ENCODE peak calls at places on chromosomes 6 and 20, in six cellular contexts. One of them, this sample, is unnamed.

GRCh38 chr6:68778356-68779020 is 143.4 kb downstream of the ADGRB3 start:
- DNase-seq in psoas muscle: no peak
- DNase-seq in ovary: no peak
- DNase-seq in bronchial epithelial cell: peak
- DNase-seq in GM12865: peak
- DNase-seq in body of pancreas: no peak
- DNase-seq in this sample: no peak

GRCh38 chr6:117448011-117448410 is 22.3 kb upstream of the ROS1 start:
- DNase-seq in psoas muscle: no peak
- DNase-seq in ovary: no peak
- DNase-seq in bronchial epithelial cell: no peak
- DNase-seq in GM12865: no peak
- DNase-seq in body of pancreas: no peak
- DNase-seq in this sample: no peak

GRCh38 chr6:20847904-20848303 is 313.6 kb downstream of the CDKAL1 start:
- DNase-seq in psoas muscle: no peak
- DNase-seq in ovary: no peak
- DNase-seq in bronchial epithelial cell: no peak
- DNase-seq in GM12865: no peak
- DNase-seq in body of pancreas: no peak
- DNase-seq in this sample: no peak

GRCh38 chr20:7772376-7772775 is 167.9 kb downstream of the HAO1 start:
- DNase-seq in psoas muscle: no peak
- DNase-seq in ovary: no peak
- DNase-seq in bronchial epithelial cell: peak
- DNase-seq in GM12865: no peak
- DNase-seq in body of pancreas: no peak
- DNase-seq in this sample: no peak

GRCh38 chr6:139568956-139569538 is 194.6 kb upstream of the CITED2 start:
- DNase-seq in psoas muscle: no peak
- DNase-seq in ovary: no peak
- DNase-seq in bronchial epithelial cell: peak
- DNase-seq in GM12865: no peak
- DNase-seq in body of pancreas: no peak
- DNase-seq in this sample: no peak

GRCh38 chr20:36196676-36197075 is 39.6 kb upstream of the AAR2 start:
- DNase-seq in psoas muscle: no peak
- DNase-seq in ovary: no peak
- DNase-seq in bronchial epithelial cell: no peak
- DNase-seq in GM12865: no peak
- DNase-seq in body of pancreas: no peak
- DNase-seq in this sample: no peak

GRCh38 chr20:32252189-32252588 is 25.3 kb upstream of the KIF3B start:
- DNase-seq in psoas muscle: no peak
- DNase-seq in ovary: no peak
- DNase-seq in bronchial epithelial cell: no peak
- DNase-seq in GM12865: peak
- DNase-seq in body of pancreas: no peak
- DNase-seq in this sample: no peak

GRCh38 chr6:123659960-123660748 is 23.4 kb upstream of the TRDN start:
- DNase-seq in psoas muscle: no peak
- DNase-seq in ovary: no peak
- DNase-seq in bronchial epithelial cell: no peak
- DNase-seq in GM12865: no peak
- DNase-seq in body of pancreas: no peak
- DNase-seq in this sample: no peak

GRCh38 chr20:62688083-62688482 is 20.6 kb upstream of the NTSR1 start:
- DNase-seq in psoas muscle: no peak
- DNase-seq in ovary: no peak
- DNase-seq in bronchial epithelial cell: no peak
- DNase-seq in GM12865: no peak
- DNase-seq in body of pancreas: no peak
- DNase-seq in this sample: no peak

GRCh38 chr6:163790296-163790840 is 375.9 kb downstream of the QKI start:
- DNase-seq in psoas muscle: no peak
- DNase-seq in ovary: no peak
- DNase-seq in bronchial epithelial cell: no peak
- DNase-seq in GM12865: no peak
- DNase-seq in body of pancreas: no peak
- DNase-seq in this sample: no peak

GRCh38 chr6:34656378-34657036 is 40.1 kb downstream of the ILRUN start:
- DNase-seq in psoas muscle: no peak
- DNase-seq in ovary: no peak
- DNase-seq in bronchial epithelial cell: peak
- DNase-seq in GM12865: peak
- DNase-seq in body of pancreas: peak
- DNase-seq in this sample: no peak

GRCh38 chr6:154247119-154247814 is 109.3 kb downstream of the IPCEF1 start:
- DNase-seq in psoas muscle: no peak
- DNase-seq in ovary: no peak
- DNase-seq in bronchial epithelial cell: peak
- DNase-seq in GM12865: peak
- DNase-seq in body of pancreas: no peak
- DNase-seq in this sample: no peak

GRCh38 chr6:142850653-142851434 is 94.1 kb downstream of the HIVEP2 start:
- DNase-seq in psoas muscle: no peak
- DNase-seq in ovary: no peak
- DNase-seq in bronchial epithelial cell: peak
- DNase-seq in GM12865: peak
- DNase-seq in body of pancreas: no peak
- DNase-seq in this sample: no peak

GRCh38 chr6:6753301-6753700 is 164.8 kb downstream of the LY86 start:
- DNase-seq in psoas muscle: no peak
- DNase-seq in ovary: no peak
- DNase-seq in bronchial epithelial cell: no peak
- DNase-seq in GM12865: no peak
- DNase-seq in body of pancreas: no peak
- DNase-seq in this sample: no peak

GRCh38 chr6:144417686-144418085 is 132.6 kb downstream of the UTRN start:
- DNase-seq in psoas muscle: no peak
- DNase-seq in ovary: no peak
- DNase-seq in bronchial epithelial cell: peak
- DNase-seq in GM12865: no peak
- DNase-seq in body of pancreas: no peak
- DNase-seq in this sample: no peak

GRCh38 chr6:2953098-2953497 is 18.3 kb downstream of the SERPINB6 start:
- DNase-seq in psoas muscle: no peak
- DNase-seq in ovary: no peak
- DNase-seq in bronchial epithelial cell: no peak
- DNase-seq in GM12865: no peak
- DNase-seq in body of pancreas: no peak
- DNase-seq in this sample: no peak

GRCh38 chr6:111410371-111410770 is 72.6 kb downstream of the REV3L start:
- DNase-seq in psoas muscle: no peak
- DNase-seq in ovary: no peak
- DNase-seq in bronchial epithelial cell: no peak
- DNase-seq in GM12865: peak
- DNase-seq in body of pancreas: no peak
- DNase-seq in this sample: no peak

GRCh38 chr6:44304282-44305199 is 8.6 kb downstream of the AARS2 start:
- DNase-seq in psoas muscle: peak
- DNase-seq in ovary: no peak
- DNase-seq in bronchial epithelial cell: no peak
- DNase-seq in GM12865: peak
- DNase-seq in body of pancreas: no peak
- DNase-seq in this sample: peak

GRCh38 chr20:46831633-46832011 is 63.0 kb upstream of the EYA2 start:
- DNase-seq in psoas muscle: no peak
- DNase-seq in ovary: no peak
- DNase-seq in bronchial epithelial cell: no peak
- DNase-seq in GM12865: peak
- DNase-seq in body of pancreas: no peak
- DNase-seq in this sample: no peak

GRCh38 chr6:159540883-159541282 is 152.2 kb downstream of the SOD2 start:
- DNase-seq in psoas muscle: no peak
- DNase-seq in ovary: no peak
- DNase-seq in bronchial epithelial cell: no peak
- DNase-seq in GM12865: no peak
- DNase-seq in body of pancreas: no peak
- DNase-seq in this sample: no peak

GRCh38 chr20:23652371-23652770 is 14.6 kb upstream of the CST3 start:
- DNase-seq in psoas muscle: no peak
- DNase-seq in ovary: no peak
- DNase-seq in bronchial epithelial cell: no peak
- DNase-seq in GM12865: no peak
- DNase-seq in body of pancreas: no peak
- DNase-seq in this sample: no peak

GRCh38 chr6:113879186-113880096 is 22.3 kb downstream of the MARCKS start:
- DNase-seq in psoas muscle: no peak
- DNase-seq in ovary: peak
- DNase-seq in bronchial epithelial cell: peak
- DNase-seq in GM12865: peak
- DNase-seq in body of pancreas: peak
- DNase-seq in this sample: peak

GRCh38 chr6:117298941-117299340 is 33.6 kb downstream of the VGLL2 start:
- DNase-seq in psoas muscle: no peak
- DNase-seq in ovary: no peak
- DNase-seq in bronchial epithelial cell: no peak
- DNase-seq in GM12865: no peak
- DNase-seq in body of pancreas: no peak
- DNase-seq in this sample: no peak

GRCh38 chr6:144922120-144922722 is 637.1 kb downstream of the UTRN start:
- DNase-seq in psoas muscle: no peak
- DNase-seq in ovary: no peak
- DNase-seq in bronchial epithelial cell: no peak
- DNase-seq in GM12865: no peak
- DNase-seq in body of pancreas: no peak
- DNase-seq in this sample: no peak

GRCh38 chr6:11806561-11807317 is 28.1 kb upstream of the ADTRP start:
- DNase-seq in psoas muscle: no peak
- DNase-seq in ovary: no peak
- DNase-seq in bronchial epithelial cell: peak
- DNase-seq in GM12865: no peak
- DNase-seq in body of pancreas: no peak
- DNase-seq in this sample: no peak

GRCh38 chr20:43229696-43230095 is 40.0 kb upstream of the PTPRT start:
- DNase-seq in psoas muscle: no peak
- DNase-seq in ovary: no peak
- DNase-seq in bronchial epithelial cell: no peak
- DNase-seq in GM12865: no peak
- DNase-seq in body of pancreas: no peak
- DNase-seq in this sample: no peak

GRCh38 chr6:112253842-112254816 is at the start of gene LAMA4:
- DNase-seq in psoas muscle: peak
- DNase-seq in ovary: peak
- DNase-seq in bronchial epithelial cell: no peak
- DNase-seq in GM12865: no peak
- DNase-seq in body of pancreas: peak
- DNase-seq in this sample: peak

GRCh38 chr6:107730683-107731314 is 93.3 kb downstream of the SCML4 start:
- DNase-seq in psoas muscle: no peak
- DNase-seq in ovary: no peak
- DNase-seq in bronchial epithelial cell: no peak
- DNase-seq in GM12865: no peak
- DNase-seq in body of pancreas: no peak
- DNase-seq in this sample: no peak

GRCh38 chr6:106856227-106856874 is 118.2 kb downstream of the CD24 start:
- DNase-seq in psoas muscle: no peak
- DNase-seq in ovary: no peak
- DNase-seq in bronchial epithelial cell: no peak
- DNase-seq in GM12865: no peak
- DNase-seq in body of pancreas: no peak
- DNase-seq in this sample: no peak

DNA sequence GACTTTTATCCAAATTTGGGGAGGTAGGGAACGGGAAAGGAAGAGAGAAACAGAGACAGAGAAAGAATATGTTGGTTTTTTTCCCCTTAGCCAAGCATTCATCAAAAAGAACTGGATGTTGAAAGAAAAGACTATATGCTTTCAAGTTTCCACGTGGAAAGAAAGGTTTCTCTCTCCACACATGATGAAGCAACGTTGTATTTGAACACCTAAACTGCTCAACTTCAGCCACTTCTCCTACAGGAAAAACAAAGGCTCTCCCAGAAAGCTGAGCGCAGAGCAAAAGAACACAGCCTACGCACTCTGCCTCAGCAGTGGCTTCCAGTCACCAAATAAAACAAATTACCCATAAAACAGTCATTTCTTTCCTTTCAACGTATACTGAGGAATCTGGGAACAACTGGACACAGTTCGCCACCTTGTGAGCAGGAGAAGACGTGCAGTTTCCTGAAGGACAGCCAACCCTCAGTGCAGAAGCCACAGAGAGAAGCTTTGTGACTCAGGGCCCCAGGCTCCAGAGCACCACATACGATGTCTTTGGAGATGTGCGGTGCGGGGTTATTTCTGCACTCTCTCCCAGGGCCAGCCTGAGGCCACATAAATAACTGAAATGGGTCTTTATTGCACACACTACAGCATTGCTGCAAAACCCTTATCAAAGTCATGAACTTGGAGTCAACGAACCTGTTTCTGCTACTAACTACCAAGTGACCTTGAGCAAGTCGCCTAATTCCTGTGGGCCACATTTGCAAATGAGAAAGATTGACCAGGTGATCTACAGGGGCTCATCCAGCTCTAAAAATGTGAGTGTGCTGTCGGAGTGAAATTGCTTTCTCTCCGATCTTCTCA is 10.1 kb downstream of the IL17F start:
- DNase-seq in psoas muscle: no peak
- DNase-seq in ovary: no peak
- DNase-seq in bronchial epithelial cell: peak
- DNase-seq in GM12865: peak
- DNase-seq in body of pancreas: peak
- DNase-seq in this sample: peak
- TF ChIP-seq CTCF in psoas muscle: peak
- TF ChIP-seq CTCF in ovary: no peak
- TF ChIP-seq CTCF in bronchial epithelial cell: peak
- TF ChIP-seq CTCF in GM12865: peak
- TF ChIP-seq CTCF in body of pancreas: peak
- TF ChIP-seq CTCF in this sample: peak

GRCh38 chr20:2402271-2402980 is 21.7 kb downstream of the TGM6 start:
- DNase-seq in psoas muscle: no peak
- DNase-seq in ovary: no peak
- DNase-seq in bronchial epithelial cell: peak
- DNase-seq in GM12865: peak
- DNase-seq in body of pancreas: no peak
- DNase-seq in this sample: no peak
- TF ChIP-seq CTCF in psoas muscle: no peak
- TF ChIP-seq CTCF in ovary: no peak
- TF ChIP-seq CTCF in bronchial epithelial cell: peak
- TF ChIP-seq CTCF in GM12865: no peak
- TF ChIP-seq CTCF in body of pancreas: peak
- TF ChIP-seq CTCF in this sample: no peak

GRCh38 chr6:135606392-135606791 is 108.9 kb upstream of the AHI1 start:
- DNase-seq in psoas muscle: no peak
- DNase-seq in ovary: no peak
- DNase-seq in bronchial epithelial cell: peak
- DNase-seq in GM12865: no peak
- DNase-seq in body of pancreas: no peak
- DNase-seq in this sample: no peak
- TF ChIP-seq CTCF in psoas muscle: no peak
- TF ChIP-seq CTCF in ovary: no peak
- TF ChIP-seq CTCF in bronchial epithelial cell: no peak
- TF ChIP-seq CTCF in GM12865: no peak
- TF ChIP-seq CTCF in body of pancreas: no peak
- TF ChIP-seq CTCF in this sample: no peak

GRCh38 chr20:35002426-35003210 is 47.0 kb downstream of the MYH7B start:
- DNase-seq in psoas muscle: peak
- DNase-seq in ovary: no peak
- DNase-seq in bronchial epithelial cell: no peak
- DNase-seq in GM12865: no peak
- DNase-seq in body of pancreas: no peak
- DNase-seq in this sample: no peak
- TF ChIP-seq CTCF in psoas muscle: no peak
- TF ChIP-seq CTCF in ovary: no peak
- TF ChIP-seq CTCF in bronchial epithelial cell: no peak
- TF ChIP-seq CTCF in GM12865: no peak
- TF ChIP-seq CTCF in body of pancreas: no peak
- TF ChIP-seq CTCF in this sample: no peak

GRCh38 chr20:19073584-19074198 is 138.8 kb upstream of the SLC24A3 start:
- DNase-seq in psoas muscle: no peak
- DNase-seq in ovary: no peak
- DNase-seq in bronchial epithelial cell: no peak
- DNase-seq in GM12865: peak
- DNase-seq in body of pancreas: no peak
- DNase-seq in this sample: no peak
- TF ChIP-seq CTCF in psoas muscle: peak
- TF ChIP-seq CTCF in ovary: no peak
- TF ChIP-seq CTCF in bronchial epithelial cell: peak
- TF ChIP-seq CTCF in GM12865: peak
- TF ChIP-seq CTCF in body of pancreas: no peak
- TF ChIP-seq CTCF in this sample: no peak

This sample was measured in thyroid gland.